ENCODE peak calls at places on chromosomes 7 and 10, in nine cellular contexts. E is uterus, P is stomach, Y is OCI-LY7, J is HCT116, V is endothelial cell of umbilical vein, I is upper lobe of right lung, O is right lobe of liver, X is neural progenitor cell. F is an unnamed sample.

GRCh38 chr10:31036209-31036608 is 4.5 kb upstream of the ZNF438 start:
- DNase-seq in O (no peak), P (no peak), I (no peak), E (no peak), J (no peak), X (peak; percentile 55), Y (no peak), V (peak; percentile 52), F (no peak)

GRCh38 chr10:133276435-133277201 is at the start of gene ADAM8:
- DNase-seq in Y (peak; percentile 57), I (peak; percentile 78), E (no peak), V (no peak), O (peak; percentile 65), P (peak; percentile 65), X (peak; percentile 77), J (no peak), F (no peak)

GRCh38 chr7:49866910-49867309 is 93.5 kb downstream of the VWC2 start:
- DNase-seq in V (no peak), J (no peak), Y (no peak), O (no peak), I (no peak), E (no peak), X (no peak), P (no peak), F (no peak)

GRCh38 chr10:110408203-110408871 is 89.4 kb upstream of the DUSP5 start:
- DNase-seq in E (no peak), P (no peak), I (no peak), V (peak; percentile 57), O (no peak), X (no peak), J (no peak), Y (no peak), F (peak; percentile 79)

GRCh38 chr10:61271127-61271780 is 181.9 kb downstream of the TMEM26 start:
- DNase-seq in E (no peak), P (no peak), X (no peak), V (peak; percentile 15), I (no peak), O (no peak), J (no peak), Y (no peak), F (no peak)

GRCh38 chr10:58963101-58963534 is 213.3 kb upstream of the PHYHIPL start:
- DNase-seq in Y (peak; percentile 7), X (peak; percentile 72), I (no peak), O (no peak), E (no peak), J (no peak), V (no peak), P (no peak), F (no peak)

GRCh38 chr7:135620980-135621850 is 41.1 kb upstream of the STMP1 start:
- DNase-seq in V (peak; percentile 82), Y (peak; percentile 65), E (no peak), J (peak; percentile 73), X (peak; percentile 78), I (no peak), O (no peak), P (no peak), F (no peak)

GRCh38 chr10:123154943-123155505 is 822 bp downstream of the BUB3 start:
- DNase-seq in Y (no peak), O (no peak), I (peak; percentile 72), X (no peak), P (no peak), J (peak; percentile 31), E (no peak), V (no peak), F (no peak)

GRCh38 chr10:28217848-28218247 is 85.0 kb downstream of the MPP7 start:
- DNase-seq in J (peak; percentile 96), O (no peak), X (no peak), E (no peak), Y (no peak), P (no peak), I (no peak), V (no peak), F (no peak)

GRCh38 chr10:102714621-102715455 is at the start of gene SFXN2:
- DNase-seq in X (peak; percentile 76), E (no peak), I (peak; percentile 81), V (no peak), J (no peak), P (peak; percentile 49), O (peak; percentile 79), Y (peak; percentile 79), F (no peak)

GRCh38 chr10:6649903-6650302 is 69.8 kb upstream of the PRKCQ start:
- DNase-seq in E (no peak), P (no peak), O (no peak), X (no peak), V (no peak), I (no peak), J (no peak), Y (no peak), F (no peak)

GRCh38 chr10:132397671-132398565 is 918 bp downstream of the PWWP2B start:
- DNase-seq in Y (peak; percentile 48), X (peak; percentile 58), I (peak; percentile 74), P (peak; percentile 68), O (peak; percentile 79), J (no peak), V (peak; percentile 37), E (no peak), F (no peak)

GRCh38 chr10:102065561-102066420 is 642 bp downstream of the HPS6 start:
- DNase-seq in E (peak; percentile 48), O (peak; percentile 54), X (peak; percentile 72), J (no peak), I (no peak), Y (peak; percentile 48), P (peak; percentile 34), V (no peak), F (no peak)

GRCh38 chr7:99143853-99144672 is at the start of gene SMURF1:
- DNase-seq in O (peak; percentile 77), P (peak; percentile 76), X (peak; percentile 92), E (peak; percentile 73), V (peak; percentile 70), Y (peak; percentile 88), J (no peak), I (peak; percentile 89), F (peak; percentile 69)

GRCh38 chr10:1696106-1696505 is 41.2 kb downstream of the ADARB2 start:
- DNase-seq in I (no peak), J (no peak), P (no peak), V (no peak), Y (no peak), X (no peak), O (no peak), E (no peak), F (no peak)
- TF ChIP-seq CTCF in I (no peak), J (no peak), P (no peak), V (no peak), Y (no peak), X (no peak), O (no peak), E (no peak), F (no peak)

GRCh38 chr7:28029036-28029435 is 151.6 kb downstream of the JAZF1 start:
- DNase-seq in V (no peak), J (no peak), I (no peak), O (no peak), E (no peak), X (no peak), P (no peak), Y (no peak), F (no peak)
- H3K27ac ChIP-seq in V (no peak overlapping the region), J (no peak overlapping the region), I (no peak overlapping the region), O (no peak overlapping the region), E (peak overlapping the region; percentile 66), X (no peak overlapping the region), P (no peak overlapping the region), Y (no peak overlapping the region), F (no peak overlapping the region)

DNA sequence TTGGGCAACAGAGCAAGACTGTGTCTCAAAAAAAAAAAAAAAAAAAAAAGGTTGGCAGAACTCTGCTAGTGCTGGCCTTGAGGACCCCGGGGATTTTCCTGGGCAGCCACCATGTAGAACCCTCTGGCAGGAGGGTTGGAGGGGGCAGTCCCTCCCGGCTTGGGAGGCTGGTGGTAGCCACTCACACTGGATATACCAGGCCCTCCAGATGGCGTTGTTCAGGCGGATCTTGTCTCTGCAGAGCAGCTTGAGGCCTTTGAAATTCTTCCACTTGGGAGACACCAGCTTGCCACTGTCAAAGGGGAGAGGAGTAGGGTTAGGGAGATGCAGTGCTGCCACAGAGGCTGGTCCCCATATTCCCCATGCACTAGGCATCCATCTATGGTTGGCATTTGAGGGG is 8.4 kb downstream of the MLXIPL start:
- DNase-seq in V (no peak), O (no peak), P (no peak), X (peak; percentile 49), E (no peak), I (no peak), J (no peak), Y (peak; percentile 23), F (no peak)
- H3K4me1 ChIP-seq in V (peaks cover 4% of the 10 kb centered on the region), O (no peaks in the 10 kb centered on the region), P (peaks cover 19% of the 10 kb centered on the region), X (no peaks in the 10 kb centered on the region), E (no peaks in the 10 kb centered on the region), I (no peaks in the 10 kb centered on the region), J (peaks cover 9% of the 10 kb centered on the region), Y (no peaks in the 10 kb centered on the region), F (no peaks in the 10 kb centered on the region)

GRCh38 chr10:121601458-121601857 is 3.2 kb upstream of the FGFR2 start:
- DNase-seq in J (no peak), O (no peak), X (no peak), I (no peak), V (no peak), E (no peak), Y (no peak), P (no peak), F (no peak)

GRCh38 chr10:121596668-121597503 is 1.4 kb downstream of the FGFR2 start:
- DNase-seq in J (no peak), P (peak; percentile 36), Y (no peak), O (peak; percentile 58), E (peak; percentile 72), X (peak; percentile 91), I (peak; percentile 79), V (no peak), F (peak; percentile 78)

GRCh38 chr10:121597504-121598241 is 571 bp downstream of the FGFR2 start:
- DNase-seq in Y (no peak), E (peak; percentile 41), I (no peak), X (peak; percentile 65), V (peak; percentile 8), P (no peak), O (no peak), J (no peak), F (no peak)

GRCh38 chr10:121595806-121596667 is 2.2 kb downstream of the FGFR2 start:
- DNase-seq in X (peak; percentile 88), I (no peak), J (no peak), V (no peak), E (no peak), O (no peak), Y (no peak), P (no peak), F (no peak)

DNA sequence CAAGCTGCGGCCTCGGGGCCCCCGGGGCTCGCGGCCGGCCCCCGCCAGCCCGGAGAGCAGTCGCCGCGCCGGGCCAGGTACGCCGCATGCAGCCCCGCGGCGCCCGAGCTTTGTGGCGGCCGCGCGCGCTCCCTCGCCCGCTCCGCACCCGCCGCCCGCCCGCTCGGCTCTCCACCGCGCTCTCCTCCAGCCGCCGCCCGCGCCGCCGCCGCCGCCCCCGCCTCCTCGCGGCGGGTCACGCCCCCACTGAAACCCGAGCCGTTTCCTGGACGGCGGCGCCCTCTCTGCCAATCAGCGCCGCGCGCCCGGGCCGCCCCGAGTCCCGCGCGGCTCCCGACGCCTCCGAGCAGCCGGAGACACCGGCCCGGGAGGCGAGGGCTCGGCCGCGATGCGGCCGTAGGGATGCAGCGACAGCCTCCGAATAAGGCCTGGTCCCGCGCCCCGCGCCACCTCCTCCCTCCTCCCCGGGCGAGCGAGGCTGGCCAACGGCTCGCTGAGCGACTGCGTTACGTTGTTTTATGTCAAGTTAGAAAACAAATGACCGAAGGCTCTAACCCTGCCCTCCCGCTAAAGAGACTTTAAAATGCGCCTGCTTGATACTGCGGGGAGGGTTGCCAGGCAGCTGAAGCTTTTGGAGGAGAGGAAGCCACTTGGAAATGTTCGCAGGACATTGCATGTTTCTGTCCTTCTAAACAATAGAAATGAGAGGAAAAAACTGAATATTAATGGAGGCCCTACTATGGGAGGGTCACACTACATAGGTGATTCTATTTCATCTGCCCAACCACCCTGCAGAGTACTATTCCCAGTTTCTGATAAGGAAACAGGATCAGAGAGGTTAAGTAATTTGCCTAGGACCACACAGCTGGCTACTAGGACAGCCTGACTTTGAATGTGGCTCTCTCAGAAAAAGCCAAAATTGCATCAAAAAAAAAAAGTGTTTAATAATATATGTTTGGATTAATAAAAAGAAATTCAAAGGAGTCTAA is at the start of gene FGFR2:
- DNase-seq in Y (no peak), V (peak; percentile 73), P (peak; percentile 87), X (peak; percentile 98), J (peak; percentile 56), I (peak; percentile 92), O (peak; percentile 83), E (peak; percentile 85), F (peak; percentile 77)
- TF ChIP-seq CTCF in Y (no peak), V (no peak), P (no peak), X (no peak), J (no peak), I (no peak), O (peak; percentile 6), E (no peak), F (no peak)

F was measured in RWPE2.